ENCODE peak calls at places on chromosome 5, in four cellular contexts. I is Panc1, T is HCT116, G is K562. U is an unnamed sample.

GRCh38 chr5:83026507-83026906 is 50.7 kb downstream of the TMEM167A start:
- DNase-seq in I (no peak), G (no peak), T (no peak), U (no peak)

GRCh38 chr5:42591026-42591425 is 165.6 kb upstream of the CCDC152 start:
- DNase-seq in G (peak; percentile 60), T (no peak), I (no peak), U (no peak)

GRCh38 chr5:59813761-59814562 is 79.6 kb downstream of the PDE4D start:
- DNase-seq in G (peak; percentile 61), I (peak; percentile 55), T (peak; percentile 51), U (peak; percentile 30)

GRCh38 chr5:72601861-72602260 is 94.7 kb upstream of the ZNF366 start:
- DNase-seq in T (no peak), I (no peak), G (no peak), U (no peak)

GRCh38 chr5:37248970-37249819 is at the start of gene CPLANE1:
- DNase-seq in G (no peak), T (no peak), I (peak; percentile 15), U (peak; percentile 53)

GRCh38 chr5:179549973-179550510 is 312 bp upstream of the RUFY1 start:
- DNase-seq in T (no peak), G (peak; percentile 40), I (no peak), U (peak; percentile 44)

GRCh38 chr5:143843461-143843860 is 31.5 kb downstream of the HMHB1 start:
- DNase-seq in T (no peak), I (no peak), G (no peak), U (no peak)

GRCh38 chr5:35091734-35092133 is 44.0 kb upstream of the AGXT2 start:
- DNase-seq in T (no peak), G (no peak), I (no peak), U (no peak)

GRCh38 chr5:61665939-61666621 is 334.0 kb downstream of the ZSWIM6 start:
- DNase-seq in T (no peak), G (no peak), I (no peak), U (no peak)

GRCh38 chr5:177154003-177154643 is 20.6 kb downstream of the NSD1 start:
- DNase-seq in I (no peak), T (no peak), G (no peak), U (no peak)

GRCh38 chr5:88833371-88834107 is 49.4 kb downstream of the MEF2C start:
- DNase-seq in T (no peak), I (no peak), G (no peak), U (no peak)

GRCh38 chr5:141992349-141992963 is 20.4 kb downstream of the GNPDA1 start:
- DNase-seq in G (peak; percentile 79), T (no peak), I (no peak), U (peak; percentile 55)

GRCh38 chr5:77086611-77087483 is at the start of gene ZBED3:
- DNase-seq in T (peak; percentile 71), I (peak; percentile 67), G (no peak), U (peak; percentile 87)

GRCh38 chr5:142428036-142428772 is 103.4 kb upstream of the SPRY4 start:
- DNase-seq in I (no peak), T (no peak), G (no peak), U (no peak)

GRCh38 chr5:55766408-55766807 is 28.5 kb downstream of the DDX4 start:
- DNase-seq in I (no peak), G (no peak), T (no peak), U (no peak)

GRCh38 chr5:120655828-120656435 is 191.8 kb downstream of the PRR16 start:
- DNase-seq in G (peak; percentile 60), I (no peak), T (peak; percentile 40), U (peak; percentile 18)

GRCh38 chr5:119630752-119631440 is 1.5 kb downstream of the FAM170A start:
- DNase-seq in G (no peak), T (no peak), I (no peak), U (no peak)

GRCh38 chr5:133041910-133042309 is 9.9 kb upstream of the HSPA4 start:
- DNase-seq in G (no peak), I (no peak), T (no peak), U (no peak)

GRCh38 chr5:154826-155225 is 36.5 kb upstream of the LRRC14B start:
- DNase-seq in I (no peak), G (no peak), T (no peak), U (no peak)

GRCh38 chr5:97550164-97550563 is 367.1 kb upstream of the RIOK2 start:
- DNase-seq in I (no peak), T (no peak), G (no peak), U (no peak)

GRCh38 chr5:76175821-76176403 is 92.7 kb downstream of the SV2C start:
- DNase-seq in G (peak; percentile 85), T (no peak), I (no peak), U (no peak)

GRCh38 chr5:160837211-160837610 is 14.8 kb downstream of the ATP10B start:
- DNase-seq in T (no peak), I (no peak), G (no peak), U (no peak)

GRCh38 chr5:175475248-175475647 is 3.1 kb upstream of the SFXN1 start:
- DNase-seq in T (no peak), I (no peak), G (no peak), U (peak; percentile 47)

GRCh38 chr5:36741138-36741537 is 134.7 kb downstream of the SLC1A3 start:
- DNase-seq in T (no peak), I (no peak), G (no peak), U (no peak)

GRCh38 chr5:73451218-73452130 is 2.9 kb upstream of the FOXD1 start:
- DNase-seq in T (no peak), G (peak; percentile 73), I (no peak), U (no peak)

GRCh38 chr5:119393201-119393691 is 37.4 kb downstream of the TNFAIP8 start:
- DNase-seq in T (no peak), G (no peak), I (no peak), U (no peak)

GRCh38 chr5:157917909-157918809 is 59.2 kb upstream of the CLINT1 start:
- DNase-seq in G (peak; percentile 78), I (peak; percentile 42), T (peak; percentile 66), U (peak; percentile 58)

GRCh38 chr5:43601454-43602260 is 1.3 kb upstream of the NNT start:
- DNase-seq in T (no peak), G (peak; percentile 71), I (no peak), U (peak; percentile 32)

DNA sequence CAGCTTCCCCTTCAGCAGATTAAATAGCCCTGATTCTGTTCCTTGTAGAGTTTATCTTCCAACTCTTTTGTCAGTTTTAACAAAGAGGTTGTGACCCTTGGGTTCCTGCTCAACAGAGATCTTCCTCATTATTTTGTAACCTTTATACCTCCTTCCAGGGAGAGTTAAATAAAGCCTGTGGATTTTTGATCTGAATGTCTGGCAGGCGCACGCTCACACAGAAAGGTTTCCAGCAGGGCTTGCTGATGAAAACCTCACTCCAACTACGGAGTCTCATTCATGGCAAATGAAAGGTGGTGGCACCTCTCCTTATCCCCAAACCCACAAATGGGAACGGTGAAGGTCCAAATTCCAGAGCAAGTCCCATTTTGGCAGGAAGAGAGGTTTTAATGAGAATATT is 129.0 kb downstream of the SREK1 start:
- DNase-seq in G (no peak), I (no peak), T (no peak), U (no peak)
- TF ChIP-seq SIN3A in G (no peak), I (no peak), T (no peak), U (no peak)

GRCh38 chr5:5544094-5544663 is 121.7 kb downstream of the ICE1 start:
- DNase-seq in G (no peak), I (no peak), T (no peak), U (no peak)
- TF ChIP-seq TCF7L2 in G (no peak), I (no peak), T (no peak), U (no peak)

GRCh38 chr5:9562101-9562500 is 16.2 kb upstream of the SEMA5A start:
- DNase-seq in I (no peak), T (no peak), G (no peak), U (no peak)
- TF ChIP-seq SIN3A in I (no peak), T (no peak), G (no peak), U (no peak)

GRCh38 chr5:54717870-54718269 is 200.3 kb downstream of the SNX18 start:
- DNase-seq in T (no peak), G (no peak), I (no peak), U (no peak)

GRCh38 chr5:54717459-54717858 is 199.9 kb downstream of the SNX18 start:
- DNase-seq in T (no peak), G (no peak), I (no peak), U (no peak)

GRCh38 chr5:54718647-54719046 is 201.1 kb downstream of the SNX18 start:
- DNase-seq in G (no peak), I (no peak), T (no peak), U (no peak)

GRCh38 chr5:54720346-54720745 is 202.8 kb downstream of the SNX18 start:
- DNase-seq in T (no peak), G (no peak), I (no peak), U (no peak)

DNA sequence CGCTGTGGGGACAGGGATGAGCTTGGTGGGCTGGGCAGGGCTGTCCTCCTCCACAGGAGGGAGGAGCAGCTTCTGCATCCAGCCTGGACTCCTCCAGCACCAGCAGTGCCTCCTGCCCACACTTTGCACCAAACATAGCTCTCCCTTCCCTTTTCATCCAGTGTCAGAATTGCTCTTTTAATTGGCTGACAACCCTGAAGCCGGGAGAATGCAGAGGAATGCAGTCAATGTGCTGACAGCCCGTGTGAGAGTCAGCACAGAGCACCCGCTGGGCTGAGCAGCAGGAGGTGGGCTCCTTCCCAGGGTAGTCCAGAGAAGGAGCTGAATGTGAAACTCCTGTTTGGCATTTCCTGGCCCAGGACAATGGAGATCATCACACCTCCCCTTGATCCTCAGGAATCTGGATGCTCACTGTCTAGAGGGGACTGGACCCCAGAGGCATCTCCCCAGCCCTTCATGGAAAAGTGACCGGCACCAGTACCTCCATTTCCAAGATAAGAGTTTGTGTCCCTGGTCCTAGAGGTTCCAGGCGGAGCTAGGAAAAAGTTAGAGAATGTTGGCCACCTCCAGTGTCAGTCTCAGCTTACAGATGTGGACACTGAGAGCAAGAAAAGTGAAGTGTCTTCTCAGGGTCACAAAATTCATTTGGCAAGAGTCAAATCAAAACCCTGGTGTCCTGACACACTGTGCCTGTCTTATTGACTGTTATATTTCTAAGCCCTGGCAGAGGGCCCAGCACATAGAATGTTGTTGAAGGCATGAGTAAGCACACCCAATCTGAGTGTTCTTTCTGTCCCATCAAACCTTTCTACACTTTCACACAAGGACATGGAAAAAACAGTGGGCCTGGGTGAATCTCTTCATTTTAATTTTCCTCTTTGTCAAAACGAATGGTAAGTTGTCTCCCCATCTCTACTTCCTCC is 202.1 kb downstream of the SNX18 start:
- DNase-seq in I (no peak), G (no peak), T (no peak), U (no peak)
- TF ChIP-seq TCF7L2 in I (no peak), G (no peak), T (no peak), U (no peak)

DNA sequence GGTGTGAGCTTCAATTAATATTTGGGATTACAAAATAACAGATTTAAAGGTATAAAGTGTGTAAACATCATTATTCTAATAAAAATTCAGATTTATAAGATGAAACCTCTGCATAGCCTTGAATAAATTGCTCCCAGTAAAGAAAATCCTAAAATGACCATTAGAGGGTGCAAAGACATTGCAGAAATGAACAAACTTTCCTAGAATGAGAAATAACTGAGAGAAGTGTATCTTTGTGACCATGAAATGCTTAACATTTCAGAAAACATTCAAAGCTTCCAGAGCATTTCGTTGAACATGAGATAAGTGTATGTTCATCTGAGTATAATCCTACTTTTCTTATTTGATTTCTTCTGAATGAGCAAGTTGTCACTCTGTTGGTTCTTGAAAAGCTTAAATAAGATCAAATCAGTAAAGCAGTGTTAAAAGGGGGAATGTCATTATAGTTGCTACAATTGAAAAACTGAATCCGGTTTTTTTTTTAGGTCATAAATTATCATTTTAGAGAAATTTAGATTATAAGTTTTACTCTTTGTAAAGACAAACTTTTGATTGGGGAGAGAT is 24.7 kb upstream of the NUDT12 start:
- DNase-seq in G (peak; percentile 28), T (no peak), I (no peak), U (peak; percentile 9)
- TF ChIP-seq SIN3A in G (no peak), T (no peak), I (no peak), U (no peak)